ENCODE peak calls at places on chromosomes 12 and 14, in four cellular contexts. V, Y, Z and I are unnamed samples.

GRCh38 chr12:19998968-19999792 is 369.2 kb upstream of the PDE3A start:
- DNase-seq in V (no peak), Y (no peak), Z (no peak), I (no peak)

GRCh38 chr14:56244138-56244789 is 126.1 kb downstream of the PELI2 start:
- DNase-seq in V (peak; percentile 91), Y (peak; percentile 82), Z (no peak), I (peak; percentile 83)

GRCh38 chr12:76080017-76080728 is 4.3 kb downstream of the NAP1L1 start:
- DNase-seq in V (peak; percentile 16), Y (no peak), Z (no peak), I (peak; percentile 29)

GRCh38 chr12:101839324-101840283 is 8.8 kb upstream of the GNPTAB start:
- DNase-seq in V (peak; percentile 64), Y (peak; percentile 62), Z (peak; percentile 55), I (peak; percentile 70)

GRCh38 chr12:11981174-11981733 is 89.5 kb upstream of the BCL2L14 start:
- DNase-seq in V (peak; percentile 82), Y (peak; percentile 36), Z (no peak), I (peak; percentile 41)

GRCh38 chr12:66598081-66598480 is 80.8 kb downstream of the GRIP1 start:
- DNase-seq in V (no peak), Y (no peak), Z (no peak), I (no peak)

GRCh38 chr12:80602455-80602854 is 105.0 kb upstream of the MYF6 start:
- DNase-seq in V (no peak), Y (no peak), Z (no peak), I (no peak)

GRCh38 chr12:2641209-2641608 is 153.6 kb upstream of the FKBP4 start:
- DNase-seq in V (peak; percentile 62), Y (peak; percentile 23), Z (peak; percentile 43), I (peak; percentile 52)

GRCh38 chr12:49649892-49650291 is 26.5 kb downstream of the PRPF40B start:
- DNase-seq in V (no peak), Y (no peak), Z (no peak), I (no peak)